ENCODE peak calls at places on chromosomes 4 and X, in eight cellular contexts. V, B, P, T, R, S, A and J are unnamed samples.

GRCh38 chr4:76738081-76738931 is 159.6 kb downstream of the SOWAHB start:
- DNase-seq in V (peak; percentile 96), B (no peak), P (no peak), T (no peak), R (no peak), S (no peak), A (peak; percentile 41), J (no peak)

GRCh38 chr4:180434131-180434895 is 1808.9 kb upstream of the TENM3 start:
- DNase-seq in V (no peak), B (no peak), P (no peak), T (no peak), R (no peak), S (no peak), A (no peak), J (no peak)

GRCh38 chr4:73896416-73896815 is 27.2 kb downstream of the CXCL1 start:
- DNase-seq in V (no peak), B (no peak), P (no peak), T (no peak), R (no peak), S (no peak), A (no peak), J (no peak)

GRCh38 chr4:63937961-63938360 is 471.3 kb downstream of the TECRL start:
- DNase-seq in V (no peak), B (no peak), P (no peak), T (no peak), R (no peak), S (no peak), A (no peak), J (no peak)

GRCh38 chr4:185709802-185710486 is 102.0 kb downstream of the SORBS2 start:
- DNase-seq in V (peak; percentile 39), B (no peak), P (no peak), T (no peak), R (no peak), S (no peak), A (no peak), J (no peak)

GRCh38 chr4:138686078-138686477 is 329.5 kb upstream of the NOCT start:
- DNase-seq in V (no peak), B (no peak), P (no peak), T (no peak), R (no peak), S (no peak), A (no peak), J (no peak)

GRCh38 chrX:109839694-109840358 is 106.8 kb upstream of the ACSL4 start:
- DNase-seq in V (peak; percentile 40), B (no peak), P (no peak), T (no peak), R (no peak), S (no peak), A (no peak), J (no peak)

GRCh38 chr4:88008133-88008621 is 742 bp downstream of the PKD2 start:
- DNase-seq in V (peak; percentile 50), B (peak; percentile 37), P (peak; percentile 77), T (peak; percentile 29), R (no peak), S (peak; percentile 34), A (peak; percentile 67), J (no peak)

GRCh38 chr4:19675172-19675811 is 576.4 kb upstream of the SLIT2 start:
- DNase-seq in V (peak; percentile 71), B (peak; percentile 79), P (no peak), T (no peak), R (no peak), S (no peak), A (no peak), J (no peak)

GRCh38 chr4:8277356-8278008 is 7.9 kb downstream of the HTRA3 start:
- DNase-seq in V (no peak), B (no peak), P (no peak), T (no peak), R (no peak), S (no peak), A (no peak), J (no peak)

GRCh38 chrX:17637235-17637634 is 100.1 kb upstream of the SCML1 start:
- DNase-seq in V (no peak), B (no peak), P (no peak), T (no peak), R (no peak), S (no peak), A (no peak), J (no peak)

GRCh38 chr4:144705861-144706590 is 60.1 kb downstream of the HHIP start:
- DNase-seq in V (no peak), B (no peak), P (peak; percentile 5), T (no peak), R (no peak), S (no peak), A (no peak), J (no peak)

DNA sequence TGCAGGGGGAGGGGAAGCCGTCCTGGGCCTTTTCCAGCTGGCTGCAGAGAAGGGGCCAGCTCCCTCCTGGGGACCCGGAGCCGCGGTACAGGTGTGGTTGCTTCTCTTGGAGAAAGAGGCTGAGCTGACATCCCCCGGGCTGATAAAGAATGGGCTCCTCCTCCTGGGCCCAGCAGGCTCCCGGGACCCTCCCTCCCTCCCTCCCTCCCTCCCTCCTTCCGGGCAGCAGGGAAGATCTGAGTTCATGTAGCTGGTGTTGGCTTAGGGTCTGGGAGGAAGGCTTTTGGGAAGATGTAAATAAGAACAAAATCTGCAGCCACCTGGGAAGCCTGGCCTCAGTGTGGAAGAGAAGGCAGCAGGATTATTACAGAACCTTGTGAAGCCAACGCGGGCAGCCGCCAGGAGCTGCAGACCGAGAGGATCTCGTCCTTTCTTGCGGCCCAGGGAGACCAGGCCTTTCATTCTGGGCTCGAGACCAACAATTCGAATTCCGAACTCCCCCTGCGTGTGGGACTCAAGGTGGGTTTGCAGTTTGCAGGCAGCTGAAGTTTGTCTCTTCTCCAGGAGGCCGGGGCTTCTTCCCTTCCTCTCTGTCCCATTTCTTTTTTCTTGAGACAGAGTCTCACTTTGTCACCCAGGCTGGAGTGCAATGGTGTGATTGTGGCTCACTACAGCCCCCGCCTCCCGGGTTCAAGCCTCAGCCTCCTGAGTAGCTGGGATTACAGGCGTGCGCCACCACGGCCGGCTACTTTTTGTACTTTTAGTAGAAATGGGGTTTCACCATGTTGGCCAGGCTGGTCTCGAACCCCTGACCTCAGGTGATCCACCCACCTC is at the start of gene PLCXD1:
- DNase-seq in V (no peak), B (peak; percentile 84), P (peak; percentile 73), T (no peak), R (no peak), S (peak; percentile 56), A (peak; percentile 78), J (no peak)
- TF ChIP-seq CTCF in V (no peak), B (no peak), P (no peak), T (no peak), R (no peak), S (no peak), A (no peak), J (no peak)

DNA sequence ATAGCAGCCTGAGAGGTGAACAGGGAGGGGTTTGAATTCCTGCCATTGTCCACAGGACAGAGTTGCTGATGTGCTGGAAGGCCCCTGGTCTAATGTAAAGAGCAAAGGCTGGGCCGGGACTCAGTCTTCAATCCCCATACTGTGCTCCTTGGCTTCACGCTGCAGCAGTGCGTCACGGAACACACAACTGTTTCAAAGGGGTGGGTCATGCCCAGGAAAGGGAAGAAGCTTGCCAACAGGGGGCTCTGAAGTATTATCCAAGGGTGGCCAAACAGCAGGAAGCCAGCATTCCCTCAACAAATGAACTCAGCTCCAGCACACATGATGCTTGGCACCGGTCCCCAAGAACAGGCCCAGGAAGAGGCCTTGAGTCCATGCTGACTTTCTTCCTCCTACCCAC is 122.5 kb downstream of the NFKB1 start:
- DNase-seq in V (peak; percentile 61), B (peak; percentile 13), P (peak; percentile 51), T (no peak), R (no peak), S (no peak), A (no peak), J (no peak)
- TF ChIP-seq CTCF in V (peak; percentile 29), B (peak; percentile 29), P (peak; percentile 33), T (no peak), R (no peak), S (peak; percentile 41), A (no peak), J (no peak)

GRCh38 chr4:155999743-156000142 is 46.1 kb upstream of the CTSO start:
- DNase-seq in V (no peak), B (no peak), P (peak; percentile 67), T (no peak), R (no peak), S (no peak), A (peak; percentile 22), J (no peak)
- TF ChIP-seq CTCF in V (peak; percentile 31), B (peak; percentile 16), P (peak; percentile 44), T (no peak), R (no peak), S (peak; percentile 54), A (no peak), J (no peak)

GRCh38 chr4:178633263-178633662 is 1191.0 kb upstream of the AGA start:
- DNase-seq in V (no peak), B (no peak), P (no peak), T (no peak), R (no peak), S (no peak), A (no peak), J (no peak)
- TF ChIP-seq CTCF in V (no peak), B (no peak), P (no peak), T (peak; percentile 39), R (no peak), S (peak; percentile 29), A (no peak), J (no peak)